ENCODE peak calls at places on chromosome 6, in nine cellular contexts. F is bronchial epithelial cell, V is HFFc6, O is AG09309, R is cardiac fibroblast, U is glutamatergic neuron, X is psoas muscle, Z is left ventricle myocardium inferior, H is left lung. C is an unnamed sample.

GRCh38 chr6:28542440-28543293 is 17.0 kb downstream of the GPX5 start:
- DNase-seq in F (peak; percentile 82), V (peak; percentile 97), O (peak; percentile 55), R (peak; percentile 81), U (peak; percentile 69), X (no peak), Z (no peak), H (peak; percentile 44), C (peak; percentile 62)

GRCh38 chr6:29561091-29561490 is 1.6 kb upstream of the UBD start:
- DNase-seq in F (no peak), V (no peak), O (no peak), R (no peak), U (no peak), X (no peak), Z (no peak), H (no peak), C (no peak)

GRCh38 chr6:157642736-157643135 is 180.3 kb upstream of the SNX9 start:
- DNase-seq in F (no peak), V (no peak), O (no peak), R (no peak), U (no peak), X (no peak), Z (no peak), H (no peak), C (no peak)

GRCh38 chr6:94270040-94270689 is 850.8 kb upstream of the EPHA7 start:
- DNase-seq in F (no peak), V (no peak), O (no peak), R (no peak), U (no peak), X (no peak), Z (no peak), H (no peak), C (no peak)

GRCh38 chr6:151493495-151494234 is at the start of gene CCDC170:
- DNase-seq in F (no peak), V (no peak), O (no peak), R (peak; percentile 10), U (peak; percentile 52), X (peak; percentile 44), Z (peak; percentile 53), H (peak; percentile 76), C (no peak)

GRCh38 chr6:49326337-49326736 is 136.7 kb downstream of the MMUT start:
- DNase-seq in F (peak; percentile 94), V (peak; percentile 62), O (peak; percentile 38), R (peak; percentile 88), U (no peak), X (no peak), Z (no peak), H (no peak), C (no peak)

GRCh38 chr6:140957334-140957733 is 1175.4 kb upstream of the GJE1 start:
- DNase-seq in F (no peak), V (no peak), O (no peak), R (no peak), U (no peak), X (no peak), Z (no peak), H (no peak), C (no peak)

GRCh38 chr6:118562959-118563358 is 14.9 kb downstream of the PLN start:
- DNase-seq in F (peak; percentile 25), V (peak; percentile 60), O (no peak), R (peak; percentile 22), U (no peak), X (no peak), Z (no peak), H (no peak), C (no peak)

GRCh38 chr6:37759221-37760154 is 60.0 kb upstream of the ZFAND3 start:
- DNase-seq in F (no peak), V (no peak), O (no peak), R (no peak), U (no peak), X (no peak), Z (no peak), H (no peak), C (no peak)

GRCh38 chr6:43724914-43725642 is 37.5 kb upstream of the MRPS18A start:
- DNase-seq in F (peak; percentile 90), V (peak; percentile 13), O (peak; percentile 95), R (peak; percentile 99), U (no peak), X (peak; percentile 82), Z (peak; percentile 70), H (peak; percentile 95), C (peak; percentile 89)

GRCh38 chr6:38876470-38876869 is 161.4 kb downstream of the DNAH8 start:
- DNase-seq in F (no peak), V (no peak), O (no peak), R (peak; percentile 10), U (no peak), X (no peak), Z (no peak), H (peak; percentile 49), C (no peak)

GRCh38 chr6:157126183-157127098 is 196.9 kb downstream of the TMEM242 start:
- DNase-seq in F (peak; percentile 65), V (no peak), O (no peak), R (no peak), U (no peak), X (no peak), Z (no peak), H (no peak), C (no peak)

GRCh38 chr6:83870649-83871048 is 11.2 kb downstream of the CYB5R4 start:
- DNase-seq in F (no peak), V (no peak), O (no peak), R (no peak), U (no peak), X (no peak), Z (no peak), H (no peak), C (no peak)

GRCh38 chr6:148881593-148882311 is 134.9 kb downstream of the UST start:
- DNase-seq in F (no peak), V (no peak), O (no peak), R (no peak), U (no peak), X (no peak), Z (no peak), H (no peak), C (no peak)

GRCh38 chr6:139361211-139361610 is 13.2 kb downstream of the CITED2 start:
- DNase-seq in F (no peak), V (no peak), O (no peak), R (no peak), U (no peak), X (no peak), Z (no peak), H (no peak), C (no peak)

GRCh38 chr6:142902636-142903053 is 42.3 kb downstream of the HIVEP2 start:
- DNase-seq in F (peak; percentile 96), V (peak; percentile 95), O (peak; percentile 96), R (peak; percentile 98), U (no peak), X (peak; percentile 76), Z (peak; percentile 46), H (peak; percentile 69), C (peak; percentile 94)

GRCh38 chr6:26743941-26744699 is 84.6 kb upstream of the ZNF322 start:
- DNase-seq in F (no peak), V (no peak), O (no peak), R (no peak), U (no peak), X (no peak), Z (no peak), H (no peak), C (no peak)

GRCh38 chr6:16690244-16691142 is 70.8 kb downstream of the ATXN1 start:
- DNase-seq in F (peak; percentile 93), V (no peak), O (no peak), R (peak; percentile 84), U (no peak), X (no peak), Z (no peak), H (no peak), C (no peak)

GRCh38 chr6:56528412-56528841 is 114.3 kb downstream of the DST start:
- DNase-seq in F (peak; percentile 80), V (peak; percentile 98), O (peak; percentile 67), R (peak; percentile 67), U (no peak), X (no peak), Z (no peak), H (no peak), C (peak; percentile 49)

GRCh38 chr6:3063733-3064700 is 4.3 kb upstream of the RIPK1 start:
- DNase-seq in F (peak; percentile 83), V (peak; percentile 94), O (no peak), R (peak; percentile 97), U (peak; percentile 82), X (peak; percentile 95), Z (peak; percentile 97), H (peak; percentile 99), C (peak; percentile 86)
- TF ChIP-seq CTCF in F (peak; percentile 18), V (peak; percentile 26), O (no peak), R (no peak), U (no peak), X (no peak), Z (peak; percentile 18), H (no peak), C (no peak)

DNA sequence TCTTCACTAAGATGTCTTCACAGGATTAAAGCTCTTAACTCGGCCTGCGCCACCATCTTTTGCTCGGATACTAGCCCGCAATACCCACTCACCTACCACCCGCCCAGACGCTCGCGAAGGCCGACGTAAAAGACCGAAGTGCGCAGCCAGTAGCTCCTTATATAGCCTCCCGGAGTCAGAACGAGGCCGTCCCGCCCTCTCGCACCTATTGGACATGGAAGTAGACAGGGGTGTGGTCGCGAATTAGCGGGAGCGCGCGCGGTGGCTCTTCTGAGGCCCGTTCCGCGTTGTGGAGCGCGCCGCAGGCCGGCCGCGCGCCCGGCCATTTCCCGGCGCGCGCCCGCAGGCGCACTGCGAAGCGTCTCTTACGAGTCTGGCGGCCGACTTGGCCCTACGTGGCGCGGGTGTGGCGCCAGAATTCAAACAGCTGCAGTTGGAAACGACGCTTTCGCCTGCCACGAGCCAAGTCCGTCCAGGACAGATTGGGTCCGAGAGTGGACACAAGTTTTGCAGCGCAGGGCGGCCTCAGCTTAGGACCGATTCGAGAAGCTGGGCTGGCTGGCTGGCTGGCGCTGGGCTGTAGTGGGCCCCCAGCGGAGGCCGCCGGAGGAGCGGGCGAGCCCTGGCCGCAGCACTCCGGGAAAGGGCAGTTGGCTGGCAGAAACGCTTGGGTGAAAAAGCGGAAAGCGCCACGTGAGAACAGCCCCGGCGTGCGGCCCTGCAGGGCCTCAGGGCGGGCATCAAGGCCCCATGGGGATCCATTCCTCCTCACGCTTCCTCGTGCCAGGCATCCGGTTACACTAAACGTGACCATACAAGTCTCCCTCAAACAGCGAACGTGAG is 36.1 kb upstream of the SYNCRIP start:
- DNase-seq in F (peak; percentile 95), V (peak; percentile 98), O (peak; percentile 96), R (peak; percentile 99), U (peak; percentile 94), X (peak; percentile 98), Z (peak; percentile 98), H (peak; percentile 98), C (peak; percentile 99)
- TF ChIP-seq CTCF in F (no peak), V (peak; percentile 29), O (no peak), R (no peak), U (no peak), X (peak; percentile 5), Z (no peak), H (no peak), C (no peak)

GRCh38 chr6:52089758-52090348 is 2.4 kb upstream of the PKHD1 start:
- DNase-seq in F (peak; percentile 78), V (no peak), O (no peak), R (no peak), U (no peak), X (no peak), Z (no peak), H (no peak), C (no peak)

GRCh38 chr6:52087498-52087999 is at the start of gene PKHD1:
- DNase-seq in F (peak; percentile 54), V (no peak), O (no peak), R (peak; percentile 1), U (no peak), X (no peak), Z (no peak), H (no peak), C (no peak)
- TF ChIP-seq CTCF in F (peak; percentile 58), V (peak; percentile 66), O (peak; percentile 39), R (no peak), U (peak; percentile 46), X (peak; percentile 50), Z (peak; percentile 40), H (no peak), C (peak; percentile 28)

GRCh38 chr6:81450180-81450579 is 302.3 kb downstream of the TENT5A start:
- DNase-seq in F (no peak), V (peak; percentile 89), O (peak; percentile 75), R (peak; percentile 6), U (no peak), X (no peak), Z (no peak), H (no peak), C (peak; percentile 62)
- TF ChIP-seq CTCF in F (no peak), V (peak; percentile 61), O (peak; percentile 7), R (no peak), U (no peak), X (no peak), Z (peak; percentile 21), H (no peak), C (no peak)

C was measured in AG09319.